ENCODE peak calls at places on chromosomes 13 and 19, in eight cellular contexts. One of them, this sample, is unnamed.
A peak's percentile ranks its signal among the peaks of the same experiment; 100 is the strongest.

GRCh38 chr19:10603084-10603872 is 16.2 kb upstream of the AP1M2 start:
- DNase-seq in activated naive CD8-positive, alpha-beta T cell treated with anti-CD3 and anti-CD28 coated beads, Interleukin-2, amount 50 U/mL, for 24 hours: peak; percentile 81
- DNase-seq in activated T-cell treated with anti-CD3 and anti-CD28 coated beads, Interleukin-2, amount 50 U/mL, for 72 hours: peak; percentile 84
- DNase-seq in uterus: peak; percentile 31
- DNase-seq in fibroblast of lung: no peak
- DNase-seq in cardiac fibroblast: peak; percentile 21
- DNase-seq in thoracic aorta: no peak
- DNase-seq in ELR: peak; percentile 45
- DNase-seq in this sample: no peak

GRCh38 chr13:55816976-55817601 is 1323.6 kb upstream of the PRR20A start:
- DNase-seq in activated naive CD8-positive, alpha-beta T cell treated with anti-CD3 and anti-CD28 coated beads, Interleukin-2, amount 50 U/mL, for 24 hours: no peak
- DNase-seq in activated T-cell treated with anti-CD3 and anti-CD28 coated beads, Interleukin-2, amount 50 U/mL, for 72 hours: no peak
- DNase-seq in uterus: no peak
- DNase-seq in fibroblast of lung: no peak
- DNase-seq in cardiac fibroblast: no peak
- DNase-seq in thoracic aorta: no peak
- DNase-seq in ELR: no peak
- DNase-seq in this sample: no peak

GRCh38 chr13:26538363-26539317 is 18.8 kb upstream of the WASF3 start:
- DNase-seq in activated naive CD8-positive, alpha-beta T cell treated with anti-CD3 and anti-CD28 coated beads, Interleukin-2, amount 50 U/mL, for 24 hours: no peak
- DNase-seq in activated T-cell treated with anti-CD3 and anti-CD28 coated beads, Interleukin-2, amount 50 U/mL, for 72 hours: no peak
- DNase-seq in uterus: no peak
- DNase-seq in fibroblast of lung: no peak
- DNase-seq in cardiac fibroblast: peak; percentile 22
- DNase-seq in thoracic aorta: no peak
- DNase-seq in ELR: no peak
- DNase-seq in this sample: no peak

GRCh38 chr19:927044-927706 is 1.3 kb downstream of the ARID3A start:
- DNase-seq in activated naive CD8-positive, alpha-beta T cell treated with anti-CD3 and anti-CD28 coated beads, Interleukin-2, amount 50 U/mL, for 24 hours: no peak
- DNase-seq in activated T-cell treated with anti-CD3 and anti-CD28 coated beads, Interleukin-2, amount 50 U/mL, for 72 hours: no peak
- DNase-seq in uterus: peak; percentile 75
- DNase-seq in fibroblast of lung: no peak
- DNase-seq in cardiac fibroblast: peak; percentile 61
- DNase-seq in thoracic aorta: no peak
- DNase-seq in ELR: peak; percentile 60
- DNase-seq in this sample: no peak

GRCh38 chr13:51682691-51683090 is 98.4 kb downstream of the WDFY2 start:
- DNase-seq in activated naive CD8-positive, alpha-beta T cell treated with anti-CD3 and anti-CD28 coated beads, Interleukin-2, amount 50 U/mL, for 24 hours: no peak
- DNase-seq in activated T-cell treated with anti-CD3 and anti-CD28 coated beads, Interleukin-2, amount 50 U/mL, for 72 hours: no peak
- DNase-seq in uterus: no peak
- DNase-seq in fibroblast of lung: no peak
- DNase-seq in cardiac fibroblast: peak; percentile 26
- DNase-seq in thoracic aorta: no peak
- DNase-seq in ELR: peak; percentile 40
- DNase-seq in this sample: no peak

GRCh38 chr13:84393981-84394625 is 511.8 kb upstream of the SLITRK1 start:
- DNase-seq in activated naive CD8-positive, alpha-beta T cell treated with anti-CD3 and anti-CD28 coated beads, Interleukin-2, amount 50 U/mL, for 24 hours: no peak
- DNase-seq in activated T-cell treated with anti-CD3 and anti-CD28 coated beads, Interleukin-2, amount 50 U/mL, for 72 hours: no peak
- DNase-seq in uterus: no peak
- DNase-seq in fibroblast of lung: no peak
- DNase-seq in cardiac fibroblast: no peak
- DNase-seq in thoracic aorta: no peak
- DNase-seq in ELR: no peak
- DNase-seq in this sample: no peak

GRCh38 chr13:50123862-50124535 is 108.8 kb downstream of the KCNRG start:
- DNase-seq in activated naive CD8-positive, alpha-beta T cell treated with anti-CD3 and anti-CD28 coated beads, Interleukin-2, amount 50 U/mL, for 24 hours: peak; percentile 74
- DNase-seq in activated T-cell treated with anti-CD3 and anti-CD28 coated beads, Interleukin-2, amount 50 U/mL, for 72 hours: peak; percentile 64
- DNase-seq in uterus: peak; percentile 85
- DNase-seq in fibroblast of lung: peak; percentile 89
- DNase-seq in cardiac fibroblast: peak; percentile 75
- DNase-seq in thoracic aorta: peak; percentile 81
- DNase-seq in ELR: peak; percentile 94
- DNase-seq in this sample: peak; percentile 77

GRCh38 chr19:36258028-36258875 is 43.3 kb downstream of the ZNF146 start:
- DNase-seq in activated naive CD8-positive, alpha-beta T cell treated with anti-CD3 and anti-CD28 coated beads, Interleukin-2, amount 50 U/mL, for 24 hours: no peak
- DNase-seq in activated T-cell treated with anti-CD3 and anti-CD28 coated beads, Interleukin-2, amount 50 U/mL, for 72 hours: no peak
- DNase-seq in uterus: no peak
- DNase-seq in fibroblast of lung: no peak
- DNase-seq in cardiac fibroblast: no peak
- DNase-seq in thoracic aorta: no peak
- DNase-seq in ELR: no peak
- DNase-seq in this sample: no peak

GRCh38 chr13:75258159-75258782 is 223.7 kb downstream of the TBC1D4 start:
- DNase-seq in activated naive CD8-positive, alpha-beta T cell treated with anti-CD3 and anti-CD28 coated beads, Interleukin-2, amount 50 U/mL, for 24 hours: no peak
- DNase-seq in activated T-cell treated with anti-CD3 and anti-CD28 coated beads, Interleukin-2, amount 50 U/mL, for 72 hours: no peak
- DNase-seq in uterus: no peak
- DNase-seq in fibroblast of lung: peak; percentile 41
- DNase-seq in cardiac fibroblast: peak; percentile 65
- DNase-seq in thoracic aorta: no peak
- DNase-seq in ELR: peak; percentile 62
- DNase-seq in this sample: no peak

GRCh38 chr13:41356788-41357187 is 45.7 kb downstream of the NAA16 start:
- DNase-seq in activated naive CD8-positive, alpha-beta T cell treated with anti-CD3 and anti-CD28 coated beads, Interleukin-2, amount 50 U/mL, for 24 hours: no peak
- DNase-seq in activated T-cell treated with anti-CD3 and anti-CD28 coated beads, Interleukin-2, amount 50 U/mL, for 72 hours: peak; percentile 23
- DNase-seq in uterus: no peak
- DNase-seq in fibroblast of lung: no peak
- DNase-seq in cardiac fibroblast: no peak
- DNase-seq in thoracic aorta: no peak
- DNase-seq in ELR: no peak
- DNase-seq in this sample: no peak

GRCh38 chr19:12938536-12939291 is at the start of gene CALR:
- DNase-seq in activated naive CD8-positive, alpha-beta T cell treated with anti-CD3 and anti-CD28 coated beads, Interleukin-2, amount 50 U/mL, for 24 hours: no peak
- DNase-seq in activated T-cell treated with anti-CD3 and anti-CD28 coated beads, Interleukin-2, amount 50 U/mL, for 72 hours: no peak
- DNase-seq in uterus: no peak
- DNase-seq in fibroblast of lung: peak; percentile 24
- DNase-seq in cardiac fibroblast: peak; percentile 33
- DNase-seq in thoracic aorta: no peak
- DNase-seq in ELR: peak; percentile 66
- DNase-seq in this sample: no peak

GRCh38 chr19:51354103-51354741 is 12.0 kb downstream of the ETFB start:
- DNase-seq in activated naive CD8-positive, alpha-beta T cell treated with anti-CD3 and anti-CD28 coated beads, Interleukin-2, amount 50 U/mL, for 24 hours: no peak
- DNase-seq in activated T-cell treated with anti-CD3 and anti-CD28 coated beads, Interleukin-2, amount 50 U/mL, for 72 hours: no peak
- DNase-seq in uterus: no peak
- DNase-seq in fibroblast of lung: no peak
- DNase-seq in cardiac fibroblast: no peak
- DNase-seq in thoracic aorta: no peak
- DNase-seq in ELR: no peak
- DNase-seq in this sample: no peak

GRCh38 chr13:111095031-111095840 is 19.9 kb upstream of the ARHGEF7 start:
- DNase-seq in activated naive CD8-positive, alpha-beta T cell treated with anti-CD3 and anti-CD28 coated beads, Interleukin-2, amount 50 U/mL, for 24 hours: no peak
- DNase-seq in activated T-cell treated with anti-CD3 and anti-CD28 coated beads, Interleukin-2, amount 50 U/mL, for 72 hours: no peak
- DNase-seq in uterus: no peak
- DNase-seq in fibroblast of lung: no peak
- DNase-seq in cardiac fibroblast: no peak
- DNase-seq in thoracic aorta: no peak
- DNase-seq in ELR: no peak
- DNase-seq in this sample: no peak

GRCh38 chr19:40511487-40511886 is 44.7 kb downstream of the SPTBN4 start:
- DNase-seq in activated naive CD8-positive, alpha-beta T cell treated with anti-CD3 and anti-CD28 coated beads, Interleukin-2, amount 50 U/mL, for 24 hours: no peak
- DNase-seq in activated T-cell treated with anti-CD3 and anti-CD28 coated beads, Interleukin-2, amount 50 U/mL, for 72 hours: no peak
- DNase-seq in uterus: no peak
- DNase-seq in fibroblast of lung: no peak
- DNase-seq in cardiac fibroblast: no peak
- DNase-seq in thoracic aorta: no peak
- DNase-seq in ELR: no peak
- DNase-seq in this sample: no peak

GRCh38 chr19:57559008-57559403 is 657 bp downstream of the ZNF550 start:
- DNase-seq in activated naive CD8-positive, alpha-beta T cell treated with anti-CD3 and anti-CD28 coated beads, Interleukin-2, amount 50 U/mL, for 24 hours: no peak
- DNase-seq in activated T-cell treated with anti-CD3 and anti-CD28 coated beads, Interleukin-2, amount 50 U/mL, for 72 hours: peak; percentile 10
- DNase-seq in uterus: no peak
- DNase-seq in fibroblast of lung: peak; percentile 18
- DNase-seq in cardiac fibroblast: peak; percentile 23
- DNase-seq in thoracic aorta: no peak
- DNase-seq in ELR: peak; percentile 49
- DNase-seq in this sample: no peak

GRCh38 chr13:47546265-47546962 is 454.7 kb downstream of the SUCLA2 start:
- DNase-seq in activated naive CD8-positive, alpha-beta T cell treated with anti-CD3 and anti-CD28 coated beads, Interleukin-2, amount 50 U/mL, for 24 hours: no peak
- DNase-seq in activated T-cell treated with anti-CD3 and anti-CD28 coated beads, Interleukin-2, amount 50 U/mL, for 72 hours: no peak
- DNase-seq in uterus: no peak
- DNase-seq in fibroblast of lung: no peak
- DNase-seq in cardiac fibroblast: no peak
- DNase-seq in thoracic aorta: no peak
- DNase-seq in ELR: no peak
- DNase-seq in this sample: no peak

GRCh38 chr19:31338069-31338767 is 11.0 kb downstream of the TSHZ3 start:
- DNase-seq in activated naive CD8-positive, alpha-beta T cell treated with anti-CD3 and anti-CD28 coated beads, Interleukin-2, amount 50 U/mL, for 24 hours: no peak
- DNase-seq in activated T-cell treated with anti-CD3 and anti-CD28 coated beads, Interleukin-2, amount 50 U/mL, for 72 hours: no peak
- DNase-seq in uterus: peak; percentile 79
- DNase-seq in fibroblast of lung: peak; percentile 60
- DNase-seq in cardiac fibroblast: peak; percentile 92
- DNase-seq in thoracic aorta: no peak
- DNase-seq in ELR: peak; percentile 58
- DNase-seq in this sample: no peak

GRCh38 chr19:56538761-56539263 is at the start of gene ZFP28:
- DNase-seq in activated naive CD8-positive, alpha-beta T cell treated with anti-CD3 and anti-CD28 coated beads, Interleukin-2, amount 50 U/mL, for 24 hours: peak; percentile 77
- DNase-seq in activated T-cell treated with anti-CD3 and anti-CD28 coated beads, Interleukin-2, amount 50 U/mL, for 72 hours: peak; percentile 78
- DNase-seq in uterus: peak; percentile 78
- DNase-seq in fibroblast of lung: no peak
- DNase-seq in cardiac fibroblast: no peak
- DNase-seq in thoracic aorta: peak; percentile 31
- DNase-seq in ELR: no peak
- DNase-seq in this sample: peak; percentile 50

GRCh38 chr19:2787115-2787514 is 1.8 kb downstream of the THOP1 start:
- DNase-seq in activated naive CD8-positive, alpha-beta T cell treated with anti-CD3 and anti-CD28 coated beads, Interleukin-2, amount 50 U/mL, for 24 hours: no peak
- DNase-seq in activated T-cell treated with anti-CD3 and anti-CD28 coated beads, Interleukin-2, amount 50 U/mL, for 72 hours: no peak
- DNase-seq in uterus: no peak
- DNase-seq in fibroblast of lung: no peak
- DNase-seq in cardiac fibroblast: no peak
- DNase-seq in thoracic aorta: no peak
- DNase-seq in ELR: no peak
- DNase-seq in this sample: no peak

GRCh38 chr13:39910041-39910440 is 254.6 kb downstream of the COG6 start:
- DNase-seq in activated naive CD8-positive, alpha-beta T cell treated with anti-CD3 and anti-CD28 coated beads, Interleukin-2, amount 50 U/mL, for 24 hours: no peak
- DNase-seq in activated T-cell treated with anti-CD3 and anti-CD28 coated beads, Interleukin-2, amount 50 U/mL, for 72 hours: no peak
- DNase-seq in uterus: no peak
- DNase-seq in fibroblast of lung: no peak
- DNase-seq in cardiac fibroblast: no peak
- DNase-seq in thoracic aorta: no peak
- DNase-seq in ELR: no peak
- DNase-seq in this sample: no peak

GRCh38 chr13:106471957-106472543 is 63.4 kb downstream of the EFNB2 start:
- DNase-seq in activated naive CD8-positive, alpha-beta T cell treated with anti-CD3 and anti-CD28 coated beads, Interleukin-2, amount 50 U/mL, for 24 hours: no peak
- DNase-seq in activated T-cell treated with anti-CD3 and anti-CD28 coated beads, Interleukin-2, amount 50 U/mL, for 72 hours: no peak
- DNase-seq in uterus: peak; percentile 40
- DNase-seq in fibroblast of lung: peak; percentile 96
- DNase-seq in cardiac fibroblast: peak; percentile 75
- DNase-seq in thoracic aorta: peak; percentile 62
- DNase-seq in ELR: peak; percentile 95
- DNase-seq in this sample: peak; percentile 50

GRCh38 chr13:88707652-88708051 is 1036.5 kb downstream of the SLITRK5 start:
- DNase-seq in activated naive CD8-positive, alpha-beta T cell treated with anti-CD3 and anti-CD28 coated beads, Interleukin-2, amount 50 U/mL, for 24 hours: no peak
- DNase-seq in activated T-cell treated with anti-CD3 and anti-CD28 coated beads, Interleukin-2, amount 50 U/mL, for 72 hours: no peak
- DNase-seq in uterus: no peak
- DNase-seq in fibroblast of lung: no peak
- DNase-seq in cardiac fibroblast: no peak
- DNase-seq in thoracic aorta: no peak
- DNase-seq in ELR: no peak
- DNase-seq in this sample: no peak

GRCh38 chr19:4149518-4150288 is 3.7 kb upstream of the CREB3L3 start:
- DNase-seq in activated naive CD8-positive, alpha-beta T cell treated with anti-CD3 and anti-CD28 coated beads, Interleukin-2, amount 50 U/mL, for 24 hours: no peak
- DNase-seq in activated T-cell treated with anti-CD3 and anti-CD28 coated beads, Interleukin-2, amount 50 U/mL, for 72 hours: no peak
- DNase-seq in uterus: no peak
- DNase-seq in fibroblast of lung: no peak
- DNase-seq in cardiac fibroblast: peak; percentile 32
- DNase-seq in thoracic aorta: no peak
- DNase-seq in ELR: no peak
- DNase-seq in this sample: no peak

GRCh38 chr19:34254552-34255432 is at the start of gene GARRE1:
- DNase-seq in activated naive CD8-positive, alpha-beta T cell treated with anti-CD3 and anti-CD28 coated beads, Interleukin-2, amount 50 U/mL, for 24 hours: peak; percentile 44
- DNase-seq in activated T-cell treated with anti-CD3 and anti-CD28 coated beads, Interleukin-2, amount 50 U/mL, for 72 hours: peak; percentile 91
- DNase-seq in uterus: no peak
- DNase-seq in fibroblast of lung: peak; percentile 38
- DNase-seq in cardiac fibroblast: peak; percentile 67
- DNase-seq in thoracic aorta: no peak
- DNase-seq in ELR: peak; percentile 45
- DNase-seq in this sample: no peak

GRCh38 chr19:41373993-41374392 is 2.3 kb upstream of the TMEM91 start:
- DNase-seq in activated naive CD8-positive, alpha-beta T cell treated with anti-CD3 and anti-CD28 coated beads, Interleukin-2, amount 50 U/mL, for 24 hours: no peak
- DNase-seq in activated T-cell treated with anti-CD3 and anti-CD28 coated beads, Interleukin-2, amount 50 U/mL, for 72 hours: no peak
- DNase-seq in uterus: peak; percentile 87
- DNase-seq in fibroblast of lung: peak; percentile 90
- DNase-seq in cardiac fibroblast: peak; percentile 96
- DNase-seq in thoracic aorta: peak; percentile 55
- DNase-seq in ELR: peak; percentile 80
- DNase-seq in this sample: no peak

GRCh38 chr19:41321204-41321599 is 11.2 kb downstream of the CCDC97 start:
- DNase-seq in activated naive CD8-positive, alpha-beta T cell treated with anti-CD3 and anti-CD28 coated beads, Interleukin-2, amount 50 U/mL, for 24 hours: no peak
- DNase-seq in activated T-cell treated with anti-CD3 and anti-CD28 coated beads, Interleukin-2, amount 50 U/mL, for 72 hours: no peak
- DNase-seq in uterus: no peak
- DNase-seq in fibroblast of lung: no peak
- DNase-seq in cardiac fibroblast: no peak
- DNase-seq in thoracic aorta: no peak
- DNase-seq in ELR: no peak
- DNase-seq in this sample: no peak

GRCh38 chr13:33743438-33744368 is 74.2 kb upstream of the RFC3 start:
- DNase-seq in activated naive CD8-positive, alpha-beta T cell treated with anti-CD3 and anti-CD28 coated beads, Interleukin-2, amount 50 U/mL, for 24 hours: no peak
- DNase-seq in activated T-cell treated with anti-CD3 and anti-CD28 coated beads, Interleukin-2, amount 50 U/mL, for 72 hours: peak; percentile 2
- DNase-seq in uterus: no peak
- DNase-seq in fibroblast of lung: no peak
- DNase-seq in cardiac fibroblast: no peak
- DNase-seq in thoracic aorta: no peak
- DNase-seq in ELR: no peak
- DNase-seq in this sample: no peak

GRCh38 chr19:48501961-48502719 is 9.5 kb downstream of the LMTK3 start:
- DNase-seq in activated naive CD8-positive, alpha-beta T cell treated with anti-CD3 and anti-CD28 coated beads, Interleukin-2, amount 50 U/mL, for 24 hours: peak; percentile 62
- DNase-seq in activated T-cell treated with anti-CD3 and anti-CD28 coated beads, Interleukin-2, amount 50 U/mL, for 72 hours: peak; percentile 77
- DNase-seq in uterus: no peak
- DNase-seq in fibroblast of lung: no peak
- DNase-seq in cardiac fibroblast: peak; percentile 46
- DNase-seq in thoracic aorta: no peak
- DNase-seq in ELR: peak; percentile 49
- DNase-seq in this sample: peak; percentile 42

GRCh38 chr13:113656831-113657671 is 947 bp downstream of the ATP4B start:
- DNase-seq in activated naive CD8-positive, alpha-beta T cell treated with anti-CD3 and anti-CD28 coated beads, Interleukin-2, amount 50 U/mL, for 24 hours: no peak
- DNase-seq in activated T-cell treated with anti-CD3 and anti-CD28 coated beads, Interleukin-2, amount 50 U/mL, for 72 hours: no peak
- DNase-seq in uterus: peak; percentile 9
- DNase-seq in fibroblast of lung: no peak
- DNase-seq in cardiac fibroblast: no peak
- DNase-seq in thoracic aorta: no peak
- DNase-seq in ELR: no peak
- DNase-seq in this sample: no peak

This sample was measured in omental fat pad.